ENCODE peak calls at places on chromosomes 1 and 21, in four cellular contexts. E is AG04450, N is B cell, Q is fibroblast of mammary gland. U is an unnamed sample.

GRCh38 chr1:212671342-212672031 is 28.2 kb downstream of the BATF3 start:
- DNase-seq in E (no peak), N (peak), Q (peak), U (no peak)

GRCh38 chr21:21481238-21481637 is 483.0 kb downstream of the NCAM2 start:
- DNase-seq in E (no peak), N (no peak), Q (peak), U (no peak)

GRCh38 chr1:29959356-29959755 is 723.0 kb downstream of the PTPRU start:
- DNase-seq in E (no peak), N (no peak), Q (no peak), U (no peak)

GRCh38 chr1:14443164-14443787 is 155.2 kb upstream of the KAZN start:
- DNase-seq in E (no peak), N (no peak), Q (peak), U (no peak)

GRCh38 chr1:206112600-206113301 is 4.4 kb downstream of the AVPR1B start:
- DNase-seq in E (no peak), N (no peak), Q (no peak), U (no peak)

GRCh38 chr1:245991266-245991665 is 515.8 kb downstream of the SMYD3 start:
- DNase-seq in E (no peak), N (no peak), Q (no peak), U (no peak)

GRCh38 chr1:90850181-90850924 is 133.3 kb upstream of the BARHL2 start:
- DNase-seq in E (no peak), N (no peak), Q (peak), U (no peak)

GRCh38 chr1:47616036-47616435 is 178.2 kb downstream of the FOXD2 start:
- DNase-seq in E (no peak), N (no peak), Q (no peak), U (no peak)

GRCh38 chr1:21297975-21298374 is 7.7 kb upstream of the ECE1 start:
- DNase-seq in E (no peak), N (no peak), Q (peak), U (no peak)

GRCh38 chr1:7975212-7975865 is 13.8 kb downstream of the PARK7 start:
- DNase-seq in E (peak), N (peak), Q (peak), U (peak)

GRCh38 chr1:84839544-84839943 is 53.5 kb downstream of the LPAR3 start:
- DNase-seq in E (no peak), N (no peak), Q (no peak), U (no peak)

GRCh38 chr1:184888505-184888904 is 85.8 kb downstream of the NIBAN1 start:
- DNase-seq in E (peak), N (no peak), Q (peak), U (no peak)

GRCh38 chr21:39196310-39196709 is 13.1 kb upstream of the PSMG1 start:
- DNase-seq in E (no peak), N (no peak), Q (no peak), U (no peak)

GRCh38 chr1:181112071-181112929 is 23.8 kb downstream of the IER5 start:
- DNase-seq in E (peak), N (no peak), Q (peak), U (no peak)

GRCh38 chr21:28885853-28886177 is 106.9 kb downstream of the LTN1 start:
- DNase-seq in E (no peak), N (no peak), Q (peak), U (no peak)

GRCh38 chr1:231279683-231280082 is 38.7 kb downstream of the GNPAT start:
- DNase-seq in E (no peak), N (no peak), Q (no peak), U (no peak)

GRCh38 chr1:206734499-206735142 is 36.0 kb upstream of the IL19 start:
- DNase-seq in E (no peak), N (peak), Q (peak), U (no peak)

GRCh38 chr1:173392895-173393654 is 84.1 kb upstream of the PRDX6 start:
- DNase-seq in E (peak), N (no peak), Q (peak), U (no peak)

GRCh38 chr1:207027221-207027777 is 5.3 kb downstream of the C1orf116 start:
- DNase-seq in E (no peak), N (no peak), Q (no peak), U (no peak)

GRCh38 chr21:35190201-35190701 is 141.1 kb upstream of the RUNX1 start:
- DNase-seq in E (no peak), N (no peak), Q (peak), U (no peak)

GRCh38 chr1:18198240-18198639 is 90.6 kb downstream of the IGSF21 start:
- DNase-seq in E (no peak), N (no peak), Q (no peak), U (no peak)

GRCh38 chr1:66143661-66144060 is 351.0 kb downstream of the PDE4B start:
- DNase-seq in E (no peak), N (no peak), Q (no peak), U (no peak)

GRCh38 chr1:10113501-10113900 is 80.7 kb downstream of the UBE4B start:
- DNase-seq in E (no peak), N (no peak), Q (no peak), U (no peak)

GRCh38 chr1:9676815-9677393 is 25.4 kb downstream of the PIK3CD start:
- DNase-seq in E (no peak), N (no peak), Q (no peak), U (no peak)

DNA sequence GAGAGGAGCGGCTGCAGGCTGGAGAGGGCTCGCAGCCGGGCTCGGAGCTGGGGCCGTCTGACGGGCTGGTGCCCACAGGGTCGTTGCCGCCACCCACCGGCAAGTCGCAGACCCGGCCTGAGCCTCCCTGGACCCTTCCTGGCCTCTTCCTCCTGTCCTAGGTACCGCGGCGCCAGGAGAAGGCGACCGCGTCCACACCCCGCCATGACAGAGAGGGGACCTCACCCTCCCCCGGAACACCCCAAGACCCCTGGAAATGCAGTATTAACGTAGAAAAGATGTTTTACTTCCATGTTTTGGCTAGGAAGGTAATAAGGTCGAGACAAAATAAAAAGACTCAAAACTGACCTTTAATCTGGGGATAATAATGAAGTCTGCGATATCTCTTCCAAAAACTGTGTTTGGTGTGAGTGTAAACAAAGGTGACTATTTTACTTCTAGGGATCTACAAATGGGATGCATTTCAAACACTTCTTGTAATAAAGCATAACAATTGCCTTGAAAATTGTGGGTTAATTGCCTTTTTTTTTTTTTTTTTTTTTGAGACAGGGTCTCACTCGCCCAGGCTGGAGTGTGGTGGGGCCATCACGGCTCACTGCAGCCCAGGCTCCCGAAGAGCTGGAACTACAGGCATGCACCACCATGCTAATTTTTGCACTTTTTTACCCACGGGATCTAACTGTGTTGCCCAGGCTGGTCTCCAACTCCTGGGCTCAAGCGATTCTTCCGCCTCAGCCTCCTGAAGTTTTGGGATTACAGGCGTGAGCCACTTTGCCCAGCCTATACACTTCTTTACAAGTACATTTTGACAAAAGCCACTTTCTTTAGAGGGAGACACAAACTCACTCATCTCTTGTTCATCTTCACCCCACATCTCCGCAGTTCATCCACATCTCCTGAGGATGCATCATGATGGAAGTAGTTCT is 838 bp upstream of the RSRP1 start:
- DNase-seq in E (no peak), N (no peak), Q (no peak), U (no peak)
- TF ChIP-seq CTCF in E (peak), N (peak), Q (no peak), U (no peak)

GRCh38 chr1:221473392-221473791 is 268.5 kb downstream of the DUSP10 start:
- DNase-seq in E (no peak), N (no peak), Q (no peak), U (no peak)

DNA sequence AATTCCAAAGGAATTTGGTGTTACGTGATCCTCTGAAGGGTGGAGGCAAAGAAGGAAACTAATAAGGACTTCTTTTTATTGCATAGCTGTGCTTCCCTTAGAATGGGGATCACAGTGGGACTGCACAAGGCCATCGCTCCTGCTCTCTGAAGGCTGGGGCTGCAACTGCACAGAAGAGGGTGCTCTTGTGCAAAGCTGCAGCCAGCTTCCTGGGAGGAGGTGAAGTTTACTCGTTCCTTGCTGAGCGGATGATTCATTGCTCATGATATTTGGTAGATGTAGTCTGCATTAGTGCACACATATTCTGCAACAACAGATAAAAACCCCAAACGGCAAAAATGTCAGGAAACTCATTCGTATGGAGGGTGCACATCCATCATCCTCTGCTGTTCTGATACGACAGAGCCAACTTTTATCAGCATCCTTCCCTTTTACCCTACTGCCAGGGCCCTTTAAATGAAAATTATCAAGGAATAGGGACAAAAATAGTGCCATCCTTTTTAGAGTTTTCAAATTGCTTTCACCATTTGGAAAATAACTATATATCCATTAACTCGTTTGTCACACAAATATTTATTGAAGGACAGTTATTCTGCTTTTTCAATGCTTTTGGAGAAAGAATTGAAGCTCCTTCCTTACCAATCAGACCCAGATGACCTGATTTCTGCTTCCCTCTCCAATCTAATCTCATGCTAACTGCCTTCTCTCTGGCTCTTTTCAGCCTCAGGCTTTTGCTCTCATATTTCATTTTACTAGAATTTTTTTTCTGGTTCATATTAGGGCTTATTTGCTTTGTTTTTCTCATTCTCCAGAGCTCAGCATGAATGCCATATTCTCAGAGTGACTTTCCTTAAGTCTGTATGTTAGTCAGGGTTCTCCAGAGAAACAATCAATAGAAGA is 263.6 kb downstream of the DUSP10 start:
- DNase-seq in E (peak), N (peak), Q (peak), U (peak)
- TF ChIP-seq CTCF in E (peak), N (peak), Q (peak), U (no peak)

DNA sequence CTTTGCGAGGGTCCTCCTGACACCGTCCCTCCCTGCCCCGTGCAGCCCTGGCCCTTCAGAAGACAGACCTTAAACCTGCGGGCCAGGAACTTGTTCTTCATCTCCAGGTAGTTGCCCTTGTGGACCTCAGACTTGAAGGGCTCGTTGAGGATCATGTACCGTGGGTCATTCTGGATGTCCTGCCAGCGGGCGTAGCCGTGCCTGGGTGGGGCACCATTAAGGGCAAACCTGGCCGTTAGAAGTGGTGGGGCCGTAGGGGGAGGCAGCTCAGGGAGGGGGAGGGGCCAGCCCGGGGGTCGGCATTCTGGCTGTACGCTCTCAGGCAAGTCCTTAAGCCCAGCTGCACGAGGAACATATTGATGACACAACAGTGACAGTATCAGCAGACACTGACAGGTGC is 64.6 kb downstream of the KCNAB2 start:
- DNase-seq in E (no peak), N (no peak), Q (no peak), U (no peak)
- TF ChIP-seq CTCF in E (no peak), N (no peak), Q (no peak), U (no peak)

DNA sequence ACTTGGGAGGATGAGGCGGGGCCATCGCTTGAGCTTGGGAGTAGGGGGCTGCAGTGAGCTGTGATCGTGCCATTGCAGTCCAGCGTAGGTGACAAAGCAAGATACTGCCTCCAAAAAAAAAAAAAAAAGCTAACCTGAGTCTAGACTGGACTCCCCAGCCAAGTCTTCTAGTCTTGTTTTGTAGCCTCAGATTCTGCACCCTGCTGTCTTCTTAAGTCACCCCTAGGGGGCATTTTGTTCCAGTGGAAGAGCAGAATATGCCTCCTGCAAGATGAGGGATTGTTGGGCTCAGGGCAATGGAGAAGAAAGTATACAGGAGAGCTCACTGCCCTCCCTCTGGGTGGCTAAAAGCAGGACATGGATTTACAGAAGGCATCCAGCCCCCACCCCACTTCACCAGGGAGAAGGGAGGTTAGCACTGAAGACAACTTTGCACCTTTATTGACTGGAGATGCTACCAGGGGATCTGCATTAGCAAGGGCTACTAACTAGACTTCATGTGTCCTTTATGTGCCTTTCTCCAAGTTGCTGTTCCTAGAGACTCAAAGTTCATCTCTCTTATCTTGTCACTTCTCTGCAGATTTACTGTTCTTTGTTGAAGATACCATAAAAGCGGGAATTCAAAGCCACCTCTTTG is 15.3 kb upstream of the RNF187 start:
- DNase-seq in E (no peak), N (no peak), Q (peak), U (no peak)
- TF ChIP-seq CTCF in E (peak), N (peak), Q (peak), U (no peak)

GRCh38 chr1:176705585-176705984 is 242.6 kb downstream of the PAPPA2 start:
- DNase-seq in E (no peak), N (no peak), Q (no peak), U (no peak)
- TF ChIP-seq CTCF in E (no peak), N (no peak), Q (no peak), U (no peak)

GRCh38 chr21:44817506-44817880 is 369 bp downstream of the SUMO3 start:
- DNase-seq in E (peak), N (peak), Q (peak), U (peak)
- TF ChIP-seq CTCF in E (no peak), N (no peak), Q (no peak), U (no peak)

GRCh38 chr1:43994794-43995790 is 3.7 kb downstream of the CCDC24 start:
- DNase-seq in E (no peak), N (no peak), Q (peak), U (no peak)
- TF ChIP-seq CTCF in E (peak), N (no peak), Q (peak), U (no peak)

GRCh38 chr1:168636200-168636599 is 59.8 kb downstream of the XCL1 start:
- DNase-seq in E (no peak), N (no peak), Q (peak), U (no peak)
- TF ChIP-seq CTCF in E (no peak), N (no peak), Q (peak), U (no peak)

U was measured in mesothelial cell of epicardium.